ENCODE peak calls at places on chromosomes 16 and 17, in five cellular contexts. V, X, Q, B and H are unnamed samples.

GRCh38 chr16:78065344-78065743 is 34.1 kb upstream of the WWOX start:
- DNase-seq in V (no peak), X (no peak), Q (no peak), B (peak), H (no peak)

GRCh38 chr16:11263737-11264136 is 5.4 kb downstream of the TNP2 start:
- DNase-seq in V (no peak), X (no peak), Q (no peak), B (no peak), H (no peak)

GRCh38 chr17:50721194-50722010 is 2.0 kb downstream of the LUC7L3 start:
- DNase-seq in V (peak), X (no peak), Q (no peak), B (no peak), H (no peak)

GRCh38 chr16:28623172-28623711 is 13.4 kb upstream of the SULT1A1 start:
- DNase-seq in V (no peak), X (peak), Q (no peak), B (peak), H (no peak)

GRCh38 chr17:82859431-82860403 is 19.9 kb upstream of the ZNF750 start:
- DNase-seq in V (peak), X (peak), Q (no peak), B (peak), H (peak)

GRCh38 chr17:33929181-33929724 is 325.8 kb upstream of the CCL2 start:
- DNase-seq in V (no peak), X (no peak), Q (no peak), B (no peak), H (no peak)

GRCh38 chr16:80580109-80580832 is 39.5 kb downstream of the DYNLRB2 start:
- DNase-seq in V (peak), X (peak), Q (no peak), B (peak), H (peak)

GRCh38 chr16:88013091-88013609 is 61.9 kb downstream of the BANP start:
- DNase-seq in V (no peak), X (peak), Q (peak), B (peak), H (no peak)

GRCh38 chr17:40265337-40265736 is 22.3 kb upstream of the CDC6 start:
- DNase-seq in V (no peak), X (no peak), Q (no peak), B (no peak), H (no peak)

GRCh38 chr17:70848785-70849184 is 679.5 kb downstream of the KCNJ2 start:
- DNase-seq in V (no peak), X (peak), Q (no peak), B (peak), H (no peak)

GRCh38 chr16:59971264-59971663 is 1237.1 kb upstream of the GOT2 start:
- DNase-seq in V (no peak), X (no peak), Q (no peak), B (no peak), H (no peak)

GRCh38 chr16:74186589-74186988 is 110.0 kb upstream of the PSMD7 start:
- DNase-seq in V (no peak), X (no peak), Q (no peak), B (peak), H (no peak)

GRCh38 chr16:21589551-21589950 is 9.8 kb upstream of the METTL9 start:
- DNase-seq in V (no peak), X (no peak), Q (no peak), B (no peak), H (no peak)

GRCh38 chr16:51328708-51329107 is 177.6 kb upstream of the SALL1 start:
- DNase-seq in V (no peak), X (no peak), Q (no peak), B (no peak), H (no peak)

GRCh38 chr16:66996324-66996982 is 8.1 kb downstream of the CES4A start:
- DNase-seq in V (no peak), X (peak), Q (no peak), B (peak), H (peak)

GRCh38 chr17:38341035-38341721 is 2.6 kb downstream of the GPR179 start:
- DNase-seq in V (no peak), X (peak), Q (no peak), B (peak), H (no peak)

GRCh38 chr17:6639014-6639650 is 1.4 kb downstream of the KIAA0753 start:
- DNase-seq in V (no peak), X (no peak), Q (no peak), B (no peak), H (no peak)

GRCh38 chr16:85157813-85158701 is 45.8 kb upstream of the CIBAR2 start:
- DNase-seq in V (no peak), X (no peak), Q (no peak), B (no peak), H (no peak)

GRCh38 chr17:38693700-38694329 is 11.3 kb upstream of the MLLT6 start:
- DNase-seq in V (no peak), X (peak), Q (no peak), B (peak), H (peak)

GRCh38 chr16:86914850-86915717 is 336.7 kb downstream of the FOXL1 start:
- DNase-seq in V (no peak), X (no peak), Q (no peak), B (no peak), H (no peak)

GRCh38 chr16:57480127-57480753 is 6.1 kb downstream of the DOK4 start:
- DNase-seq in V (no peak), X (peak), Q (no peak), B (no peak), H (peak)

GRCh38 chr16:85216522-85217375 is 104.5 kb upstream of the CIBAR2 start:
- DNase-seq in V (peak), X (no peak), Q (no peak), B (no peak), H (no peak)

GRCh38 chr16:9787717-9788116 is 394.5 kb downstream of the GRIN2A start:
- DNase-seq in V (no peak), X (no peak), Q (no peak), B (no peak), H (no peak)

GRCh38 chr16:24700549-24701392 is 28.7 kb upstream of the TNRC6A start:
- DNase-seq in V (no peak), X (peak), Q (peak), B (peak), H (peak)

GRCh38 chr17:77499699-77500435 is 359.1 kb downstream of the SEC14L1 start:
- DNase-seq in V (no peak), X (no peak), Q (no peak), B (no peak), H (no peak)

GRCh38 chr17:77501751-77502625 is 361.2 kb downstream of the SEC14L1 start:
- DNase-seq in V (no peak), X (no peak), Q (no peak), B (no peak), H (no peak)

GRCh38 chr17:77498875-77499698 is 358.3 kb downstream of the SEC14L1 start:
- DNase-seq in V (no peak), X (no peak), Q (no peak), B (no peak), H (no peak)

GRCh38 chr17:77502626-77503292 is 362.0 kb downstream of the SEC14L1 start:
- DNase-seq in V (no peak), X (no peak), Q (no peak), B (no peak), H (no peak)

GRCh38 chr17:77501101-77501566 is 360.4 kb downstream of the SEC14L1 start:
- DNase-seq in V (no peak), X (peak), Q (no peak), B (no peak), H (no peak)
- TF ChIP-seq CTCF in V (peak), X (peak), Q (peak), B (peak), H (peak)

DNA sequence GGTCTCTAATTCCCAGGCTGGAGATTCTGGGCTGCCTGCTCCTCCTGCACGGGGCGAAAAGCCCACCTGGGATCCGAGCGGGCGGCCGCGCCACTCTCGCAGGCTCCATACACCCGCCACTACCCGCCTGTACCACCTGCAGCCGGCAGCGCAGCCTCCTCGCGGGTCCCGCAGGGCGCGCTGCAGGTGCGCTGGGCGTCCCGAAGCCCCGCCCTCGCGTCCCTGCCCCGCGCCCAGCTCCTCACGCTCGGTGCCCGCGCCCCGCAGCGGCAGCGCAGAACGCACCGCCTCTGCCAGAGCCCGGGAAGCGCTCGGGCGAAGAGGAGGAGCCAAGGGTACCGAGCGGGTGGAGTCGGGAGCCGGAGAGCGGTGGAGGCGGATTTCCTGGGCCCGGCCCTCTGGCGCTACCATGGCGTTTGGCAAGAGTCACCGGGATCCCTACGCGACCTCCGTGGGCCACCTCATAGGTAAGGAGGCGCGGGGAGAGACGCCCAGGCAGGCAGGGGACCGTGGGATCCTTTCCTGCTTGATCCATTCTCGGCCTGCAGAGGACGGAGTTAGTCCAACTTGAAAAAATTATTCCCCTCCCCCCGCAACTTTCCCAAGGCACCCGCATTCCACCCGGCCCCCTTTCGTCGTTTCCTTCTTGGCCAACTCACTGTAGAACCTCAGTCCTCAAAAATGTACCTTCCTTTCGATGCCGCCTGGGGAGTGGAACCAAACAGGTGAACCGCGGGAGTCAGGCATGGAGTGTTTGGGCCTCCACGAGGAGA is at the start of gene TOM1L1:
- DNase-seq in V (peak), X (peak), Q (peak), B (peak), H (peak)
- TF ChIP-seq CTCF in V (no peak), X (peak), Q (peak), B (no peak), H (peak)

GRCh38 chr17:31674717-31675349 is 184.2 kb downstream of the COPRS start:
- DNase-seq in V (no peak), X (peak), Q (peak), B (peak), H (peak)
- TF ChIP-seq CTCF in V (no peak), X (no peak), Q (no peak), B (no peak), H (no peak)

DNA sequence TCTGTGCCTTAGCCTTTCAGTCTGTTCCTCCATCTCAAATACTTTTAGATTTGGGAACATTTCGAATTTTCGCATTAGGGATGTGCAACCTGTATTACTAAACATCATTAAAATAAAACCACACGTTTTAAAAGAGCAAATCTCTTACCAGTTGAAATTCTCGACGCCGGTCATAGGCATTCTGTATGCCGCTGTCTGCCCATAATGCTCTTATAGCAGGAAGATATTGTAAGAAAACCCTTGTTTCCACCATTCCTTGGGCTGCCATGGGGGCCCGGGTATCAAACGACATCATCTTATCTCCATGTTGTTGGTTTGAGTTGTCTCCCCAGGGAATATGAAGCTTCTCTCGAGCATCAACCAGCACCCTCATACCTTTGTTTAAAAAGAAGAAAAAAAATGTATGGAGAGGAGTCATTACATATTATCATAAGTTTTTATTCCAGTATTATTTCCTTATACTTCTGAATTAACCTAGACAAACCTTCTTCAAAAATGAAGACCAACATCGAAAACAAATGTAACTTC is 3.1 kb downstream of the GNA13 start:
- DNase-seq in V (no peak), X (no peak), Q (no peak), B (no peak), H (no peak)
- TF ChIP-seq CTCF in V (no peak), X (no peak), Q (no peak), B (no peak), H (no peak)

GRCh38 chr17:1800240-1800639 is 29.5 kb downstream of the SMYD4 start:
- DNase-seq in V (no peak), X (no peak), Q (no peak), B (no peak), H (no peak)

GRCh38 chr17:1797323-1797722 is 32.4 kb downstream of the SMYD4 start:
- DNase-seq in V (no peak), X (no peak), Q (no peak), B (no peak), H (no peak)

GRCh38 chr17:1803280-1803679 is 26.4 kb downstream of the SMYD4 start:
- DNase-seq in V (no peak), X (no peak), Q (no peak), B (no peak), H (no peak)

GRCh38 chr17:1796800-1797199 is 32.9 kb downstream of the SMYD4 start:
- DNase-seq in V (no peak), X (peak), Q (no peak), B (no peak), H (no peak)

DNA sequence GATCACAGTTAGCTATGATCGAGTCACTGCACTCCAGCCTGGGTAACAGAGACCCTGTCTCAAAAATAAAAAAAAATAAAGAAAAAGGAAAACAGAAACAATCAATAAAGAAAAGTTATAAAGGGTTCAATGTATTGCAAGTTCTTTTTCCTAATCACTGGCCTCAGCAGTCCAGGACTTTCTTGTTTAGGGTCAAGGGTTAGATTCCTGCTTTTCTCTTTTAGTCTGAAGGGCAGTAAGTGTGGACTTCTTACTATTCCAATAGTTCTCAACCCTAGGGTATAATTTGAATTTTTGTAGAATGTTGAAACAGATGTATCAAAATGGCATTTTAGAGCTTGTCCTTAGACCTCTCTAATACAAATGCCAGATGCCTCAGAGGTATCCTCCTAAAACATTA is 27.3 kb downstream of the SMYD4 start:
- DNase-seq in V (no peak), X (no peak), Q (no peak), B (no peak), H (no peak)
- TF ChIP-seq CTCF in V (no peak), X (no peak), Q (no peak), B (no peak), H (no peak)

GRCh38 chr17:45149037-45149668 is 878 bp downstream of the HEXIM1 start:
- DNase-seq in V (peak), X (peak), Q (no peak), B (peak), H (peak)
- TF ChIP-seq CTCF in V (peak), X (peak), Q (peak), B (peak), H (peak)

GRCh38 chr17:68057531-68057952 is 22.0 kb downstream of the KPNA2 start:
- DNase-seq in V (no peak), X (peak), Q (no peak), B (peak), H (peak)
- TF ChIP-seq CTCF in V (peak), X (peak), Q (peak), B (peak), H (peak)